ENCODE peak calls at places on chromosomes 3 and 15, in eight cellular contexts. One of them, this sample, is unnamed.
A peak's percentile ranks its signal among the peaks of the same experiment; 100 is the strongest.

GRCh38 chr15:47951761-47952160 is 169.0 kb upstream of the SLC24A5 start:
- DNase-seq in stimulated activated CD8-positive, alpha-beta memory T cell treated with anti-CD3 and anti-CD28 coated beads, Interleukin-7, amount 100 ng/mL, for 48 hours: no peak
- DNase-seq in omental fat pad: no peak
- DNase-seq in endothelial cell: no peak
- DNase-seq in T-helper 2 cell: no peak
- DNase-seq in glutamatergic neuron: no peak
- DNase-seq in cerebellar cortex: no peak
- DNase-seq in T-helper 1 cell: no peak
- DNase-seq in this sample: no peak

GRCh38 chr3:39176025-39176714 is 16.2 kb downstream of the XIRP1 start:
- DNase-seq in stimulated activated CD8-positive, alpha-beta memory T cell treated with anti-CD3 and anti-CD28 coated beads, Interleukin-7, amount 100 ng/mL, for 48 hours: no peak
- DNase-seq in omental fat pad: no peak
- DNase-seq in endothelial cell: no peak
- DNase-seq in T-helper 2 cell: no peak
- DNase-seq in glutamatergic neuron: no peak
- DNase-seq in cerebellar cortex: no peak
- DNase-seq in T-helper 1 cell: no peak
- DNase-seq in this sample: no peak

GRCh38 chr3:9064853-9065252 is 101.6 kb upstream of the RAD18 start:
- DNase-seq in stimulated activated CD8-positive, alpha-beta memory T cell treated with anti-CD3 and anti-CD28 coated beads, Interleukin-7, amount 100 ng/mL, for 48 hours: no peak
- DNase-seq in omental fat pad: no peak
- DNase-seq in endothelial cell: peak; percentile 26
- DNase-seq in T-helper 2 cell: no peak
- DNase-seq in glutamatergic neuron: peak; percentile 75
- DNase-seq in cerebellar cortex: no peak
- DNase-seq in T-helper 1 cell: no peak
- DNase-seq in this sample: no peak

GRCh38 chr15:74598126-74598842 is 17.4 kb upstream of the CLK3 start:
- DNase-seq in stimulated activated CD8-positive, alpha-beta memory T cell treated with anti-CD3 and anti-CD28 coated beads, Interleukin-7, amount 100 ng/mL, for 48 hours: peak; percentile 69
- DNase-seq in omental fat pad: peak; percentile 93
- DNase-seq in endothelial cell: peak; percentile 82
- DNase-seq in T-helper 2 cell: peak; percentile 82
- DNase-seq in glutamatergic neuron: peak; percentile 80
- DNase-seq in cerebellar cortex: peak; percentile 94
- DNase-seq in T-helper 1 cell: peak; percentile 82
- DNase-seq in this sample: peak; percentile 97

GRCh38 chr15:66846811-66847210 is 144.8 kb downstream of the SMAD6 start:
- DNase-seq in stimulated activated CD8-positive, alpha-beta memory T cell treated with anti-CD3 and anti-CD28 coated beads, Interleukin-7, amount 100 ng/mL, for 48 hours: no peak
- DNase-seq in omental fat pad: no peak
- DNase-seq in endothelial cell: no peak
- DNase-seq in T-helper 2 cell: no peak
- DNase-seq in glutamatergic neuron: no peak
- DNase-seq in cerebellar cortex: no peak
- DNase-seq in T-helper 1 cell: no peak
- DNase-seq in this sample: no peak

GRCh38 chr3:120461416-120461815 is 10.6 kb upstream of the FSTL1 start:
- DNase-seq in stimulated activated CD8-positive, alpha-beta memory T cell treated with anti-CD3 and anti-CD28 coated beads, Interleukin-7, amount 100 ng/mL, for 48 hours: no peak
- DNase-seq in omental fat pad: no peak
- DNase-seq in endothelial cell: no peak
- DNase-seq in T-helper 2 cell: no peak
- DNase-seq in glutamatergic neuron: no peak
- DNase-seq in cerebellar cortex: no peak
- DNase-seq in T-helper 1 cell: no peak
- DNase-seq in this sample: no peak

GRCh38 chr3:65231544-65231943 is 543.7 kb upstream of the ADAMTS9 start:
- DNase-seq in stimulated activated CD8-positive, alpha-beta memory T cell treated with anti-CD3 and anti-CD28 coated beads, Interleukin-7, amount 100 ng/mL, for 48 hours: no peak
- DNase-seq in omental fat pad: no peak
- DNase-seq in endothelial cell: no peak
- DNase-seq in T-helper 2 cell: no peak
- DNase-seq in glutamatergic neuron: no peak
- DNase-seq in cerebellar cortex: no peak
- DNase-seq in T-helper 1 cell: no peak
- DNase-seq in this sample: no peak

GRCh38 chr3:81302045-81302444 is 459.4 kb downstream of the GBE1 start:
- DNase-seq in stimulated activated CD8-positive, alpha-beta memory T cell treated with anti-CD3 and anti-CD28 coated beads, Interleukin-7, amount 100 ng/mL, for 48 hours: no peak
- DNase-seq in omental fat pad: no peak
- DNase-seq in endothelial cell: peak; percentile 46
- DNase-seq in T-helper 2 cell: no peak
- DNase-seq in glutamatergic neuron: peak; percentile 34
- DNase-seq in cerebellar cortex: peak; percentile 60
- DNase-seq in T-helper 1 cell: peak; percentile 0
- DNase-seq in this sample: peak; percentile 39

GRCh38 chr3:156527060-156527459 is 27.9 kb downstream of the SSR3 start:
- DNase-seq in stimulated activated CD8-positive, alpha-beta memory T cell treated with anti-CD3 and anti-CD28 coated beads, Interleukin-7, amount 100 ng/mL, for 48 hours: no peak
- DNase-seq in omental fat pad: no peak
- DNase-seq in endothelial cell: no peak
- DNase-seq in T-helper 2 cell: no peak
- DNase-seq in glutamatergic neuron: no peak
- DNase-seq in cerebellar cortex: no peak
- DNase-seq in T-helper 1 cell: no peak
- DNase-seq in this sample: no peak

GRCh38 chr3:45332901-45333407 is 55.4 kb upstream of the LARS2 start:
- DNase-seq in stimulated activated CD8-positive, alpha-beta memory T cell treated with anti-CD3 and anti-CD28 coated beads, Interleukin-7, amount 100 ng/mL, for 48 hours: no peak
- DNase-seq in omental fat pad: no peak
- DNase-seq in endothelial cell: no peak
- DNase-seq in T-helper 2 cell: no peak
- DNase-seq in glutamatergic neuron: no peak
- DNase-seq in cerebellar cortex: peak; percentile 16
- DNase-seq in T-helper 1 cell: no peak
- DNase-seq in this sample: no peak

GRCh38 chr3:775178-775885 is 317.5 kb upstream of the CNTN6 start:
- DNase-seq in stimulated activated CD8-positive, alpha-beta memory T cell treated with anti-CD3 and anti-CD28 coated beads, Interleukin-7, amount 100 ng/mL, for 48 hours: no peak
- DNase-seq in omental fat pad: no peak
- DNase-seq in endothelial cell: no peak
- DNase-seq in T-helper 2 cell: no peak
- DNase-seq in glutamatergic neuron: no peak
- DNase-seq in cerebellar cortex: no peak
- DNase-seq in T-helper 1 cell: no peak
- DNase-seq in this sample: no peak

GRCh38 chr3:126676919-126677705 is 22.2 kb upstream of the TXNRD3 start:
- DNase-seq in stimulated activated CD8-positive, alpha-beta memory T cell treated with anti-CD3 and anti-CD28 coated beads, Interleukin-7, amount 100 ng/mL, for 48 hours: no peak
- DNase-seq in omental fat pad: no peak
- DNase-seq in endothelial cell: no peak
- DNase-seq in T-helper 2 cell: no peak
- DNase-seq in glutamatergic neuron: no peak
- DNase-seq in cerebellar cortex: no peak
- DNase-seq in T-helper 1 cell: no peak
- DNase-seq in this sample: no peak

GRCh38 chr15:52642386-52643361 is 36.5 kb downstream of the ATOSA start:
- DNase-seq in stimulated activated CD8-positive, alpha-beta memory T cell treated with anti-CD3 and anti-CD28 coated beads, Interleukin-7, amount 100 ng/mL, for 48 hours: no peak
- DNase-seq in omental fat pad: no peak
- DNase-seq in endothelial cell: no peak
- DNase-seq in T-helper 2 cell: no peak
- DNase-seq in glutamatergic neuron: no peak
- DNase-seq in cerebellar cortex: no peak
- DNase-seq in T-helper 1 cell: no peak
- DNase-seq in this sample: no peak

GRCh38 chr15:97840501-97840900 is 120.0 kb upstream of the ARRDC4 start:
- DNase-seq in stimulated activated CD8-positive, alpha-beta memory T cell treated with anti-CD3 and anti-CD28 coated beads, Interleukin-7, amount 100 ng/mL, for 48 hours: no peak
- DNase-seq in omental fat pad: no peak
- DNase-seq in endothelial cell: no peak
- DNase-seq in T-helper 2 cell: no peak
- DNase-seq in glutamatergic neuron: no peak
- DNase-seq in cerebellar cortex: no peak
- DNase-seq in T-helper 1 cell: no peak
- DNase-seq in this sample: no peak

GRCh38 chr3:45659661-45660566 is 29.3 kb upstream of the SACM1L start:
- DNase-seq in stimulated activated CD8-positive, alpha-beta memory T cell treated with anti-CD3 and anti-CD28 coated beads, Interleukin-7, amount 100 ng/mL, for 48 hours: no peak
- DNase-seq in omental fat pad: no peak
- DNase-seq in endothelial cell: peak; percentile 57
- DNase-seq in T-helper 2 cell: peak; percentile 41
- DNase-seq in glutamatergic neuron: peak; percentile 73
- DNase-seq in cerebellar cortex: peak; percentile 70
- DNase-seq in T-helper 1 cell: no peak
- DNase-seq in this sample: peak; percentile 80

GRCh38 chr3:133374706-133375105 is 25.1 kb upstream of the BFSP2 start:
- DNase-seq in stimulated activated CD8-positive, alpha-beta memory T cell treated with anti-CD3 and anti-CD28 coated beads, Interleukin-7, amount 100 ng/mL, for 48 hours: no peak
- DNase-seq in omental fat pad: no peak
- DNase-seq in endothelial cell: no peak
- DNase-seq in T-helper 2 cell: no peak
- DNase-seq in glutamatergic neuron: no peak
- DNase-seq in cerebellar cortex: no peak
- DNase-seq in T-helper 1 cell: no peak
- DNase-seq in this sample: no peak

GRCh38 chr3:5787863-5788488 is 600.5 kb downstream of the EDEM1 start:
- DNase-seq in stimulated activated CD8-positive, alpha-beta memory T cell treated with anti-CD3 and anti-CD28 coated beads, Interleukin-7, amount 100 ng/mL, for 48 hours: no peak
- DNase-seq in omental fat pad: no peak
- DNase-seq in endothelial cell: no peak
- DNase-seq in T-helper 2 cell: no peak
- DNase-seq in glutamatergic neuron: peak; percentile 52
- DNase-seq in cerebellar cortex: peak; percentile 3
- DNase-seq in T-helper 1 cell: no peak
- DNase-seq in this sample: peak; percentile 15

GRCh38 chr15:97745481-97746071 is 214.9 kb upstream of the ARRDC4 start:
- DNase-seq in stimulated activated CD8-positive, alpha-beta memory T cell treated with anti-CD3 and anti-CD28 coated beads, Interleukin-7, amount 100 ng/mL, for 48 hours: no peak
- DNase-seq in omental fat pad: no peak
- DNase-seq in endothelial cell: peak; percentile 66
- DNase-seq in T-helper 2 cell: no peak
- DNase-seq in glutamatergic neuron: peak; percentile 51
- DNase-seq in cerebellar cortex: no peak
- DNase-seq in T-helper 1 cell: peak; percentile 9
- DNase-seq in this sample: peak; percentile 32

GRCh38 chr15:26891448-26891881 is 24.6 kb downstream of the GABRA5 start:
- DNase-seq in stimulated activated CD8-positive, alpha-beta memory T cell treated with anti-CD3 and anti-CD28 coated beads, Interleukin-7, amount 100 ng/mL, for 48 hours: peak; percentile 13
- DNase-seq in omental fat pad: peak; percentile 31
- DNase-seq in endothelial cell: peak; percentile 89
- DNase-seq in T-helper 2 cell: no peak
- DNase-seq in glutamatergic neuron: peak; percentile 95
- DNase-seq in cerebellar cortex: peak; percentile 75
- DNase-seq in T-helper 1 cell: peak; percentile 42
- DNase-seq in this sample: peak; percentile 65

GRCh38 chr3:143242101-143242500 is 122.5 kb downstream of the CHST2 start:
- DNase-seq in stimulated activated CD8-positive, alpha-beta memory T cell treated with anti-CD3 and anti-CD28 coated beads, Interleukin-7, amount 100 ng/mL, for 48 hours: no peak
- DNase-seq in omental fat pad: no peak
- DNase-seq in endothelial cell: no peak
- DNase-seq in T-helper 2 cell: no peak
- DNase-seq in glutamatergic neuron: no peak
- DNase-seq in cerebellar cortex: no peak
- DNase-seq in T-helper 1 cell: no peak
- DNase-seq in this sample: no peak

GRCh38 chr15:42499888-42500609 is 4.6 kb downstream of the SNAP23 start:
- DNase-seq in stimulated activated CD8-positive, alpha-beta memory T cell treated with anti-CD3 and anti-CD28 coated beads, Interleukin-7, amount 100 ng/mL, for 48 hours: no peak
- DNase-seq in omental fat pad: no peak
- DNase-seq in endothelial cell: no peak
- DNase-seq in T-helper 2 cell: no peak
- DNase-seq in glutamatergic neuron: no peak
- DNase-seq in cerebellar cortex: no peak
- DNase-seq in T-helper 1 cell: no peak
- DNase-seq in this sample: no peak

GRCh38 chr3:66693461-66693912 is 192.7 kb upstream of the LRIG1 start:
- DNase-seq in stimulated activated CD8-positive, alpha-beta memory T cell treated with anti-CD3 and anti-CD28 coated beads, Interleukin-7, amount 100 ng/mL, for 48 hours: no peak
- DNase-seq in omental fat pad: no peak
- DNase-seq in endothelial cell: no peak
- DNase-seq in T-helper 2 cell: no peak
- DNase-seq in glutamatergic neuron: no peak
- DNase-seq in cerebellar cortex: peak; percentile 5
- DNase-seq in T-helper 1 cell: no peak
- DNase-seq in this sample: peak; percentile 53

GRCh38 chr3:72299823-72300222 is 514.9 kb upstream of the PROK2 start:
- DNase-seq in stimulated activated CD8-positive, alpha-beta memory T cell treated with anti-CD3 and anti-CD28 coated beads, Interleukin-7, amount 100 ng/mL, for 48 hours: no peak
- DNase-seq in omental fat pad: no peak
- DNase-seq in endothelial cell: no peak
- DNase-seq in T-helper 2 cell: no peak
- DNase-seq in glutamatergic neuron: no peak
- DNase-seq in cerebellar cortex: no peak
- DNase-seq in T-helper 1 cell: no peak
- DNase-seq in this sample: no peak

GRCh38 chr3:190491533-190492054 is 22.3 kb upstream of the IL1RAP start:
- DNase-seq in stimulated activated CD8-positive, alpha-beta memory T cell treated with anti-CD3 and anti-CD28 coated beads, Interleukin-7, amount 100 ng/mL, for 48 hours: no peak
- DNase-seq in omental fat pad: no peak
- DNase-seq in endothelial cell: no peak
- DNase-seq in T-helper 2 cell: no peak
- DNase-seq in glutamatergic neuron: no peak
- DNase-seq in cerebellar cortex: no peak
- DNase-seq in T-helper 1 cell: peak; percentile 29
- DNase-seq in this sample: no peak

GRCh38 chr15:63395730-63396545 is 14.3 kb upstream of the CA12 start:
- DNase-seq in stimulated activated CD8-positive, alpha-beta memory T cell treated with anti-CD3 and anti-CD28 coated beads, Interleukin-7, amount 100 ng/mL, for 48 hours: no peak
- DNase-seq in omental fat pad: no peak
- DNase-seq in endothelial cell: no peak
- DNase-seq in T-helper 2 cell: no peak
- DNase-seq in glutamatergic neuron: no peak
- DNase-seq in cerebellar cortex: no peak
- DNase-seq in T-helper 1 cell: no peak
- DNase-seq in this sample: no peak

GRCh38 chr3:57179580-57180410 is 14.6 kb upstream of the IL17RD start:
- DNase-seq in stimulated activated CD8-positive, alpha-beta memory T cell treated with anti-CD3 and anti-CD28 coated beads, Interleukin-7, amount 100 ng/mL, for 48 hours: no peak
- DNase-seq in omental fat pad: no peak
- DNase-seq in endothelial cell: no peak
- DNase-seq in T-helper 2 cell: no peak
- DNase-seq in glutamatergic neuron: no peak
- DNase-seq in cerebellar cortex: peak; percentile 52
- DNase-seq in T-helper 1 cell: no peak
- DNase-seq in this sample: no peak

GRCh38 chr3:41668366-41668765 is 293.5 kb downstream of the ULK4 start:
- DNase-seq in stimulated activated CD8-positive, alpha-beta memory T cell treated with anti-CD3 and anti-CD28 coated beads, Interleukin-7, amount 100 ng/mL, for 48 hours: no peak
- DNase-seq in omental fat pad: no peak
- DNase-seq in endothelial cell: no peak
- DNase-seq in T-helper 2 cell: no peak
- DNase-seq in glutamatergic neuron: no peak
- DNase-seq in cerebellar cortex: no peak
- DNase-seq in T-helper 1 cell: no peak
- DNase-seq in this sample: no peak

GRCh38 chr3:139444446-139444845 is 31.9 kb downstream of the RBP2 start:
- DNase-seq in stimulated activated CD8-positive, alpha-beta memory T cell treated with anti-CD3 and anti-CD28 coated beads, Interleukin-7, amount 100 ng/mL, for 48 hours: no peak
- DNase-seq in omental fat pad: no peak
- DNase-seq in endothelial cell: no peak
- DNase-seq in T-helper 2 cell: no peak
- DNase-seq in glutamatergic neuron: no peak
- DNase-seq in cerebellar cortex: no peak
- DNase-seq in T-helper 1 cell: no peak
- DNase-seq in this sample: no peak

GRCh38 chr3:10949197-10949596 is 43.4 kb upstream of the SLC6A1 start:
- DNase-seq in stimulated activated CD8-positive, alpha-beta memory T cell treated with anti-CD3 and anti-CD28 coated beads, Interleukin-7, amount 100 ng/mL, for 48 hours: no peak
- DNase-seq in omental fat pad: no peak
- DNase-seq in endothelial cell: no peak
- DNase-seq in T-helper 2 cell: no peak
- DNase-seq in glutamatergic neuron: no peak
- DNase-seq in cerebellar cortex: no peak
- DNase-seq in T-helper 1 cell: no peak
- DNase-seq in this sample: no peak

GRCh38 chr3:94928921-94929320 is 866.1 kb downstream of the NSUN3 start:
- DNase-seq in stimulated activated CD8-positive, alpha-beta memory T cell treated with anti-CD3 and anti-CD28 coated beads, Interleukin-7, amount 100 ng/mL, for 48 hours: no peak
- DNase-seq in omental fat pad: no peak
- DNase-seq in endothelial cell: no peak
- DNase-seq in T-helper 2 cell: no peak
- DNase-seq in glutamatergic neuron: no peak
- DNase-seq in cerebellar cortex: no peak
- DNase-seq in T-helper 1 cell: peak; percentile 1
- DNase-seq in this sample: no peak